ENCODE peak calls at places on chromosomes 6 and 20, in four cellular contexts. E, K, W and A are unnamed samples.

GRCh38 chr6:158489441-158489840 is 70.5 kb upstream of the TMEM181 start:
- DNase-seq in K (no peak), E (no peak), W (no peak), A (no peak)

GRCh38 chr6:35292494-35292893 is 5.1 kb upstream of the DEF6 start:
- DNase-seq in K (peak), W (no peak), E (no peak), A (no peak)

GRCh38 chr20:62117362-62117646 is 5.0 kb upstream of the LSM14B start:
- DNase-seq in K (no peak), W (no peak), E (no peak), A (no peak)

GRCh38 chr6:113650610-113650979 is 206.6 kb upstream of the MARCKS start:
- DNase-seq in E (no peak), W (no peak), K (no peak), A (no peak)

GRCh38 chr6:14231546-14232280 is 114.1 kb downstream of the CD83 start:
- DNase-seq in E (no peak), K (no peak), W (no peak), A (peak)

GRCh38 chr20:7673841-7674240 is 266.4 kb downstream of the HAO1 start:
- DNase-seq in K (no peak), W (no peak), E (no peak), A (no peak)

GRCh38 chr20:31856516-31856915 is 11.1 kb upstream of the FOXS1 start:
- DNase-seq in W (no peak), K (no peak), E (no peak), A (no peak)

GRCh38 chr6:169396554-169397163 is 143.0 kb upstream of the THBS2 start:
- DNase-seq in K (no peak), E (no peak), W (no peak), A (no peak)

GRCh38 chr6:45923831-45924391 is 91.7 kb downstream of the CLIC5 start:
- DNase-seq in K (no peak), E (no peak), W (no peak), A (no peak)

GRCh38 chr6:109854541-109855308 is 123.4 kb upstream of the GPR6 start:
- DNase-seq in K (no peak), W (no peak), E (no peak), A (no peak)

DNA sequence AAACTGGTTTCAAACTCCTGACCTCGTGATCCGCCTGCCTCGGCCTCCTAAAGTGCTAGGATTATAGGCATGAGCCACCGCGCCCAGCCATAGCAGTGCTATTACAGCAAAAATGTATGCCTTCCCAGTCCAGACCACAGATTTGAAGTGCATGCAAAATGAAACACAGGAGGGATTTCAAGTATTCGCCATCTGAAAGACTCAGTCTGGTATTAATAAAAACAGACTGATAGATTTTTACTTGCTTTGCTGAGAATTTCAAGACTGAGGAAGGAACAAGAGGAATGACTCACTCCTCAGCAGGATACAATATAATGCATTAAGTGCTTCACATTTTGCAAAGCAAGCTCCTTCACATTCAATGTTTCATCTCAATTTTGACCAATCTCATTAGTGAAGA is 134.9 kb downstream of the TMEM200A start:
- DNase-seq in W (no peak), E (no peak), K (no peak), A (no peak)
- H3K4me3 ChIP-seq in W (no peak), E (no peak), K (no peak), A (no peak)

GRCh38 chr6:170438861-170439260 is 114.2 kb downstream of the PSMB1 start:
- DNase-seq in K (no peak), W (no peak), E (no peak), A (no peak)

GRCh38 chr6:170437719-170438401 is 115.2 kb downstream of the PSMB1 start:
- DNase-seq in W (no peak), E (no peak), K (peak), A (no peak)

GRCh38 chr6:170440437-170440836 is 112.7 kb downstream of the PSMB1 start:
- DNase-seq in E (no peak), W (no peak), K (peak), A (no peak)

GRCh38 chr6:170439366-170440351 is 113.4 kb downstream of the PSMB1 start:
- DNase-seq in K (peak), W (no peak), E (no peak), A (no peak)

DNA sequence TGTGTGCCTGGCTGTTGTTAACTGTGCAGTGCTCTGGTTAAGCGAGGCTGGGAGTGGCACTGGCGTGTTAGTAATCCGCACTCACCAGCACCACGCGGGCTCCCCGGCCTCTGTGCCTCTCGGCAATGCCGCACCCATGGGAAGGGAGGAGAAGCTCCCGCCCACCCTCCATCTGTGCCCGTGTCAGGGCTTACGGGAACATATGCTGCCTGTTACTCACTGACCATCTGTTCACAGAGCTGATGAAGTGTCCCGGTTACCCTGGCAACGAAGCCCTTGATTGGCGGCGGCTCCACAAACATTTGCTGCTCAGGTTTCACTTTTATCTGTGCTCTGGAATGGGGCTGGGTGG is 114.7 kb downstream of the PSMB1 start:
- DNase-seq in K (peak), W (peak), E (peak), A (no peak)
- H3K4me3 ChIP-seq in K (peak), W (no peak), E (no peak), A (no peak)

GRCh38 chr6:3911614-3912336 is 62.6 kb downstream of the FAM50B start:
- DNase-seq in E (no peak), K (peak), W (no peak), A (no peak)
- H3K4me3 ChIP-seq in E (no peak), K (no peak), W (no peak), A (no peak)

GRCh38 chr20:3808544-3808943 is 11.8 kb upstream of the AP5S1 start:
- DNase-seq in K (peak), W (no peak), E (no peak), A (no peak)

GRCh38 chr20:3812975-3813599 is 7.3 kb upstream of the AP5S1 start:
- DNase-seq in K (peak), E (no peak), W (no peak), A (no peak)

GRCh38 chr20:3813758-3814581 is 6.4 kb upstream of the AP5S1 start:
- DNase-seq in W (no peak), K (peak), E (no peak), A (no peak)

GRCh38 chr20:3812259-3812681 is 8.1 kb upstream of the AP5S1 start:
- DNase-seq in K (peak), W (no peak), E (no peak), A (no peak)

GRCh38 chr20:3811421-3812258 is 8.7 kb upstream of the AP5S1 start:
- DNase-seq in K (peak), E (no peak), W (peak), A (peak)
- H3K4me3 ChIP-seq in K (peak), E (no peak), W (peak), A (peak)

GRCh38 chr20:49893242-49894072 is 21.9 kb downstream of the SPATA2 start:
- DNase-seq in E (no peak), K (peak), W (no peak), A (no peak)
- H3K4me3 ChIP-seq in E (no peak), K (no peak), W (no peak), A (no peak)

GRCh38 chr6:1801401-1801800 is 191.7 kb downstream of the FOXC1 start:
- DNase-seq in E (no peak), K (no peak), W (no peak), A (no peak)

GRCh38 chr6:1806935-1807334 is 197.2 kb downstream of the FOXC1 start:
- DNase-seq in W (no peak), E (no peak), K (no peak), A (no peak)

GRCh38 chr6:1798303-1798964 is 188.7 kb downstream of the FOXC1 start:
- DNase-seq in K (no peak), W (no peak), E (no peak), A (no peak)

GRCh38 chr6:1798965-1799325 is 189.2 kb downstream of the FOXC1 start:
- DNase-seq in W (no peak), E (no peak), K (no peak), A (no peak)

DNA sequence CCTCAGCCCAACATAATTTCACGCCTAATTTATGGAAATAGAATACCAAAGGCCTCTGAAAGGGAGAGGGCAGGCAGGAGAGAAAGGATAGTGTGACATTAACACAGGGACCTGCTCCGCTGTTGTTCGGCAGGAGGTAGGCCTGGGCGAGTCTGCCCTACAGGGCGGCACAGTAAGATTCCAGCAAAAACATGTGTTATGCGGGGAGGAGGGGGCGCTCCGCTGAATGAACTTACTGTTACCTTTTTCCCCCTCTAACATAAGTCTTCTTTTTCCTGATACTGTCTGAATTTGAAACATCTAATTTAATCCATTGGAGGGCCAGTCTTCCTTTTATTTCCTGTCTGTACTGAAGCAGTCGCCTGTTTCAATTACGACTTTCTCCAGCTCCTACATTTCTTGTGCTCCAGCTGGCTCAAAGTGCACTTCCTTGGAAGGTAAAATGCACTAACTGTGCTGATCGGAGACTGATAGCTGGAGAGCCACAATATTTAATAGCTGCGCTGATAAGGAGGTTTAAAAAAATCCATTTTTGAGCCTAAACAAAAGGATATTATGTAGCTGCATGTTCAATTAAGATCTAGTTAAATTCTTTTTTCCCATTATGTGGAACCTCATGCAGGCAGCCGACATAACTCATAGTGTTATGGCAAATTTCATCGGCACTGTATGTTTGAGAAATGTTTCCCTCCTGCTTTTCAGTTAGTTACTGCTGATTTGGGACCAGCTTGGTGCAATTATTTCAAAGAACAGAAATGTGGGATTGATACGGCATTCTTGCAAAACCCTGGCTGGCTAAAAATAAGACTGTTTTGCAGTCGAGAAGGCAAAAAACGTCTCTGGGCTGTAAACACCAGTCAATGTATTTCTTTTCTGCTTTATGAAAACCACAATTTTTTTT is 193.0 kb downstream of the FOXC1 start:
- DNase-seq in W (no peak), K (no peak), E (no peak), A (no peak)
- H3K4me3 ChIP-seq in W (no peak), K (no peak), E (no peak), A (no peak)

DNA sequence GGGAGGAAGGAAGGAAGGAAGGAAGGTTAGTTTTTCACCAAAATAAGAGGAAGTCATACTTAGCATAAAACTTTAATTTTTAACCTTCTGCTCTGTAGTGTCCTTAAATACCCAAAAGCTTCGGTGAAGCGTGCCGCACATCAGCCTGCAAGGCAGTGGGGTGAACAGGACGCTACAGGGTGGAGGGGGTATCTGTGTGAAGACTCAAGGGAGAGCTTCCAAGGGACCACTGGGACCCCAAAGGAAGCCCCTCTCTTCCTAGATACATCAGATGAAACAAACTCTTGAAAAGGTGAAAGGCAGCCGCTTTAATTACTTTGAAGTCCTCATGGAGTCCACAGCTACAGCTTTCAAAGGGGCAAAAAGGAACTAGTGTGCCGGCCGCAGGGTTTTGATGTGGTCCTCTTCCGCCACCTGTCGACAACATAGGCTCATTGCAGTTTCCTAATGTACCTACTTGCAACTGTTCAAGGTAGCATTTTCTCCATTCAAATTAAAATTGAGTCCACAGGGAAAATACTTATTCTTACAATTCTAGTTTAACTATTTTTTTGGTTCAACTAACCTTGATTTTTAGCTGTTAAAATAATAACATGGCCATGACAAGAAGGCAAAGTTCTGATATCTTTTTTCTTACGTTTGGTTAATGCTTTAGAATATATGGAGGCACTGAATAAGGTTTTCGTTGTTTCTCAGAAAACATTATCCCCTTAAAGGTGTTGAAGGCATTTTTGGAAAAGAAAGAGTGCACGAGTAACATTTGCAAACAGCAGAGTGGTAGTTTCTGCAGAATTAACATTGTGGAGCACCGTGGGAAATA is 135.0 kb upstream of the RIPOR2 start:
- DNase-seq in W (peak), K (peak), E (peak), A (peak)
- H3K4me3 ChIP-seq in W (no peak), K (no peak), E (peak), A (peak)

DNA sequence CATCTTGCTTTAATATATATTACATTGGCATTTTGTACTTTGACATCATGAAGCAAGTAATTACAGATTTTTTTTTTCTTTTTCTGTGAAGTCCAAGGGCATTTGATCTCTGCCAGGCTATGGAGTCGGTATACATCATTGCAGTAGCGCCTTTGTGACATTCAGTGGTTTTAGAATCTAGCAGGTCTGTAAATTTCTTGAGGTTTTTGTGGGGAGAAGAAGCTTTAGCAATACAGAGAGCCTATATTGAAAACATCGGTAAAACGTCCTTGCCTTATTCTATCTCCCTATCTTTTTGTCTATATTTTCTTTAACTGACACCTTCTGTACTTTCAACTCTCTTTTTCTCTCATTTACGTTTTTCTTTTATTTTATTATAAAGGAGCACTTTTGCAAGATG is 47.2 kb downstream of the DUSP22 start:
- DNase-seq in K (no peak), W (no peak), E (no peak), A (peak)
- H3K4me3 ChIP-seq in K (no peak), W (no peak), E (no peak), A (no peak)

GRCh38 chr20:35870541-35871307 is 83.6 kb downstream of the SCAND1 start:
- DNase-seq in E (no peak), K (no peak), W (no peak), A (no peak)
- H3K4me3 ChIP-seq in E (no peak), K (peak), W (no peak), A (no peak)